ENCODE peak calls at places on chromosomes 5 and 9, in six cellular contexts. One of them, this sample, is unnamed.

GRCh38 chr5:128574041-128574440 is 36.0 kb upstream of the FBN2 start:
- DNase-seq in H9: no peak
- DNase-seq in GM23248: peak; percentile 16
- DNase-seq in IMR-90: peak; percentile 56
- DNase-seq in astrocyte: peak; percentile 36
- DNase-seq in mesenchymal stem cell: peak; percentile 51
- DNase-seq in this sample: no peak

GRCh38 chr5:91373016-91373415 is 10.1 kb downstream of the ARRDC3 start:
- DNase-seq in mesenchymal stem cell: no peak
- DNase-seq in astrocyte: no peak
- DNase-seq in H9: no peak
- DNase-seq in IMR-90: no peak
- DNase-seq in GM23248: no peak
- DNase-seq in this sample: no peak

GRCh38 chr5:170387775-170388174 is 1.4 kb downstream of the KCNMB1 start:
- DNase-seq in IMR-90: no peak
- DNase-seq in mesenchymal stem cell: no peak
- DNase-seq in GM23248: no peak
- DNase-seq in H9: no peak
- DNase-seq in astrocyte: no peak
- DNase-seq in this sample: no peak

GRCh38 chr5:113214026-113214425 is 220.8 kb downstream of the TSSK1B start:
- DNase-seq in IMR-90: no peak
- DNase-seq in H9: no peak
- DNase-seq in mesenchymal stem cell: no peak
- DNase-seq in astrocyte: peak; percentile 48
- DNase-seq in GM23248: no peak
- DNase-seq in this sample: no peak

GRCh38 chr9:79408200-79408599 is 163.6 kb upstream of the TLE4 start:
- DNase-seq in mesenchymal stem cell: no peak
- DNase-seq in GM23248: peak; percentile 5
- DNase-seq in IMR-90: peak; percentile 8
- DNase-seq in H9: no peak
- DNase-seq in astrocyte: no peak
- DNase-seq in this sample: no peak

GRCh38 chr5:145924849-145925248 is 11.5 kb upstream of the SH3RF2 start:
- DNase-seq in H9: no peak
- DNase-seq in astrocyte: no peak
- DNase-seq in IMR-90: no peak
- DNase-seq in mesenchymal stem cell: no peak
- DNase-seq in GM23248: peak; percentile 29
- DNase-seq in this sample: no peak

GRCh38 chr5:69414885-69415583 is at the start of gene MARVELD2:
- DNase-seq in astrocyte: peak; percentile 14
- DNase-seq in IMR-90: peak; percentile 6
- DNase-seq in H9: peak; percentile 94
- DNase-seq in GM23248: peak; percentile 77
- DNase-seq in mesenchymal stem cell: peak; percentile 51
- DNase-seq in this sample: peak; percentile 63

GRCh38 chr5:179232091-179232490 is 113.2 kb downstream of the ADAMTS2 start:
- DNase-seq in GM23248: no peak
- DNase-seq in mesenchymal stem cell: no peak
- DNase-seq in H9: peak; percentile 13
- DNase-seq in astrocyte: no peak
- DNase-seq in IMR-90: no peak
- DNase-seq in this sample: no peak

GRCh38 chr9:124629600-124629999 is 122.4 kb upstream of the NR5A1 start:
- DNase-seq in H9: no peak
- DNase-seq in mesenchymal stem cell: no peak
- DNase-seq in GM23248: peak; percentile 91
- DNase-seq in astrocyte: peak; percentile 80
- DNase-seq in IMR-90: peak; percentile 76
- DNase-seq in this sample: no peak

GRCh38 chr5:153425914-153426313 is 64.6 kb upstream of the GRIA1 start:
- DNase-seq in mesenchymal stem cell: no peak
- DNase-seq in GM23248: no peak
- DNase-seq in IMR-90: no peak
- DNase-seq in astrocyte: no peak
- DNase-seq in H9: peak; percentile 32
- DNase-seq in this sample: no peak

GRCh38 chr5:138453630-138454029 is 11.6 kb upstream of the EGR1 start:
- DNase-seq in IMR-90: no peak
- DNase-seq in mesenchymal stem cell: no peak
- DNase-seq in astrocyte: no peak
- DNase-seq in H9: no peak
- DNase-seq in GM23248: no peak
- DNase-seq in this sample: no peak

GRCh38 chr5:79396265-79396664 is 117.7 kb downstream of the HOMER1 start:
- DNase-seq in GM23248: peak; percentile 42
- DNase-seq in IMR-90: peak; percentile 53
- DNase-seq in mesenchymal stem cell: no peak
- DNase-seq in H9: no peak
- DNase-seq in astrocyte: peak; percentile 19
- DNase-seq in this sample: no peak

GRCh38 chr9:131640438-131641181 is 95.3 kb downstream of the PRRT1B start:
- DNase-seq in H9: no peak
- DNase-seq in IMR-90: no peak
- DNase-seq in GM23248: peak; percentile 76
- DNase-seq in astrocyte: peak; percentile 52
- DNase-seq in mesenchymal stem cell: no peak
- DNase-seq in this sample: no peak

GRCh38 chr9:100619194-100619593 is 41.3 kb downstream of the CAVIN4 start:
- DNase-seq in H9: peak; percentile 47
- DNase-seq in IMR-90: no peak
- DNase-seq in astrocyte: no peak
- DNase-seq in GM23248: no peak
- DNase-seq in mesenchymal stem cell: no peak
- DNase-seq in this sample: no peak

GRCh38 chr5:171162165-171162564 is 146.9 kb upstream of the TLX3 start:
- DNase-seq in H9: peak; percentile 26
- DNase-seq in IMR-90: no peak
- DNase-seq in mesenchymal stem cell: no peak
- DNase-seq in astrocyte: no peak
- DNase-seq in GM23248: no peak
- DNase-seq in this sample: no peak

GRCh38 chr9:95784318-95784717 is 91.2 kb upstream of the ERCC6L2 start:
- DNase-seq in mesenchymal stem cell: no peak
- DNase-seq in GM23248: no peak
- DNase-seq in IMR-90: no peak
- DNase-seq in astrocyte: no peak
- DNase-seq in H9: no peak
- DNase-seq in this sample: no peak

GRCh38 chr5:20248102-20248501 is 260.1 kb upstream of the CDH18 start:
- DNase-seq in GM23248: no peak
- DNase-seq in mesenchymal stem cell: peak; percentile 4
- DNase-seq in H9: no peak
- DNase-seq in IMR-90: no peak
- DNase-seq in astrocyte: no peak
- DNase-seq in this sample: no peak

GRCh38 chr5:53339962-53340540 is 140.4 kb upstream of the FST start:
- DNase-seq in mesenchymal stem cell: no peak
- DNase-seq in astrocyte: no peak
- DNase-seq in IMR-90: peak; percentile 43
- DNase-seq in GM23248: no peak
- DNase-seq in H9: no peak
- DNase-seq in this sample: no peak

GRCh38 chr5:155418960-155419579 is 405.5 kb downstream of the KIF4B start:
- DNase-seq in mesenchymal stem cell: no peak
- DNase-seq in IMR-90: no peak
- DNase-seq in H9: no peak
- DNase-seq in astrocyte: no peak
- DNase-seq in GM23248: no peak
- DNase-seq in this sample: no peak

GRCh38 chr5:119328753-119329602 is 26.8 kb upstream of the TNFAIP8 start:
- DNase-seq in astrocyte: peak; percentile 75
- DNase-seq in mesenchymal stem cell: peak; percentile 92
- DNase-seq in H9: no peak
- DNase-seq in GM23248: peak; percentile 61
- DNase-seq in IMR-90: peak; percentile 87
- DNase-seq in this sample: no peak

GRCh38 chr9:110105107-110105506 is 102.9 kb downstream of the C9orf152 start:
- DNase-seq in IMR-90: peak; percentile 90
- DNase-seq in astrocyte: peak; percentile 80
- DNase-seq in mesenchymal stem cell: peak; percentile 94
- DNase-seq in GM23248: peak; percentile 79
- DNase-seq in H9: no peak
- DNase-seq in this sample: peak; percentile 61

GRCh38 chr5:56064984-56065383 is 70.2 kb upstream of the IL6ST start:
- DNase-seq in astrocyte: no peak
- DNase-seq in mesenchymal stem cell: no peak
- DNase-seq in GM23248: peak; percentile 6
- DNase-seq in H9: no peak
- DNase-seq in IMR-90: peak; percentile 68
- DNase-seq in this sample: peak; percentile 53

GRCh38 chr5:131589510-131590348 is 45.3 kb downstream of the RAPGEF6 start:
- DNase-seq in astrocyte: peak; percentile 50
- DNase-seq in mesenchymal stem cell: peak; percentile 80
- DNase-seq in IMR-90: peak; percentile 74
- DNase-seq in H9: peak; percentile 69
- DNase-seq in GM23248: peak; percentile 63
- DNase-seq in this sample: peak; percentile 73

GRCh38 chr5:133132717-133133116 is 80.9 kb downstream of the HSPA4 start:
- DNase-seq in H9: no peak
- DNase-seq in mesenchymal stem cell: no peak
- DNase-seq in astrocyte: no peak
- DNase-seq in GM23248: no peak
- DNase-seq in IMR-90: no peak
- DNase-seq in this sample: no peak

GRCh38 chr5:90440644-90441043 is 31.1 kb upstream of the CETN3 start:
- DNase-seq in H9: no peak
- DNase-seq in mesenchymal stem cell: no peak
- DNase-seq in astrocyte: no peak
- DNase-seq in IMR-90: no peak
- DNase-seq in GM23248: no peak
- DNase-seq in this sample: no peak

GRCh38 chr5:72921103-72921502 is 34.7 kb upstream of the FCHO2 start:
- DNase-seq in mesenchymal stem cell: no peak
- DNase-seq in IMR-90: no peak
- DNase-seq in H9: no peak
- DNase-seq in GM23248: no peak
- DNase-seq in astrocyte: no peak
- DNase-seq in this sample: peak; percentile 26

GRCh38 chr9:19269582-19269981 is 39.1 kb downstream of the DENND4C start:
- DNase-seq in astrocyte: no peak
- DNase-seq in GM23248: no peak
- DNase-seq in IMR-90: no peak
- DNase-seq in H9: no peak
- DNase-seq in mesenchymal stem cell: no peak
- DNase-seq in this sample: no peak

GRCh38 chr5:78887384-78888118 is 97.6 kb downstream of the ARSB start:
- DNase-seq in mesenchymal stem cell: no peak
- DNase-seq in astrocyte: no peak
- DNase-seq in GM23248: no peak
- DNase-seq in IMR-90: peak; percentile 25
- DNase-seq in H9: no peak
- DNase-seq in this sample: no peak

GRCh38 chr9:114888599-114888998 is 41.8 kb downstream of the TNFSF8 start:
- DNase-seq in H9: no peak
- DNase-seq in IMR-90: no peak
- DNase-seq in astrocyte: no peak
- DNase-seq in mesenchymal stem cell: peak; percentile 24
- DNase-seq in GM23248: no peak
- DNase-seq in this sample: no peak

GRCh38 chr9:136690104-136690840 is 3.0 kb upstream of the AGPAT2 start:
- DNase-seq in mesenchymal stem cell: no peak
- DNase-seq in GM23248: no peak
- DNase-seq in astrocyte: no peak
- DNase-seq in H9: no peak
- DNase-seq in IMR-90: no peak
- DNase-seq in this sample: no peak

DNA sequence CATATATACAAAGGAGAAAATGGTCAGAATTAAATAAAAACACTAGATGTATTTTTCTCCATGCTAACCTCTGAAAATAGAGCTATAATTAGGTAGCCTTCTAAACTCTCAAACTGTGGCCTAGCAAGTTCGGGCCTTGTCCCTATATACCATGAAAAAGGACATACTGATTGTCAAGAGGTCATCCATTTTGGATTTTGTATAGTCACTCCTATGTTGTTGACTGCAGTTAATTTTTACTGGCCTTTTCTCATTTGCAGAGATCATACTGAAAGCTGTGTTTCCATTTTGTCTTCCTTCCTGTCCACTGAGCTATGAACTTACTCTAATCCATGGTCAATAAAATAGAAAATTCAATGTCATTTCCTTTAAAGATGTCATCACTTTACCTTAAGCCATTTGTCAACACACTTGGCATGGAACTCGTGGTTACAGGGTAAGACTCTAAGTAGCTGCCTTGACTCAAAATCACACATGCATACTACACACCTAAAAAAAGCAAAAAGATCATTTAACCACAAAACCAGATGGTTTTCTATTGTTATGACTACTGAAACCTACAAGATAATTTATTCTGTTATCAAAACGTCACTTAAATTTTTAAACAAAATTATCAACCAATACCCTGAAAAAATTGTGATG is 58.0 kb downstream of the RNF38 start:
- DNase-seq in GM23248: no peak
- DNase-seq in H9: no peak
- DNase-seq in IMR-90: no peak
- DNase-seq in mesenchymal stem cell: no peak
- DNase-seq in astrocyte: no peak
- DNase-seq in this sample: no peak
- H3K9ac ChIP-seq in GM23248: no peak overlapping the region
- H3K9ac ChIP-seq in H9: no peak overlapping the region
- H3K9ac ChIP-seq in IMR-90: no peak overlapping the region
- H3K9ac ChIP-seq in mesenchymal stem cell: no peak overlapping the region
- H3K9ac ChIP-seq in astrocyte: no peak overlapping the region
- H3K9ac ChIP-seq in this sample: no peak overlapping the region

DNA sequence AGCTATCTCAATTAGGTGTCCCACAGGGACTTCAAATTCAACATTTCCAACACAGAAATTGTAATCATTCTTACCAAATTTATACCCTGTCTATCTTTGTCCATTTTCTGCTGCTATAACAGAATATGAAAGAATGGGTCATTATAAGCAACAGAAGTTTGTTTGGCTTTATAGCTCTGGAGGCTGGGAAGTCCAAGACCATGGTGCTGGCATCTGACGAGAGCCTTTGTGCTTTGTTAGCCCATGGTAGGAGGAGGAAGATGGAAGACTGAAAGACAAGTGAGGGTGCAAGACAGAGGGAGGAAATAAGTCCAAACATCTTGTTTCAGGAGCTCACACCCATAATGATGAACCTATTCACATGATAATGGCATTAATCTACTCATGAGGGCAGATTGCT is 72.2 kb downstream of the CWC27 start:
- DNase-seq in astrocyte: no peak
- DNase-seq in IMR-90: no peak
- DNase-seq in H9: no peak
- DNase-seq in mesenchymal stem cell: no peak
- DNase-seq in GM23248: no peak
- DNase-seq in this sample: no peak
- H2AFZ ChIP-seq in astrocyte: no peak overlapping the region
- H2AFZ ChIP-seq in IMR-90: no peak overlapping the region
- H2AFZ ChIP-seq in H9: no peak overlapping the region
- H2AFZ ChIP-seq in mesenchymal stem cell: no peak overlapping the region
- H2AFZ ChIP-seq in GM23248: no peak overlapping the region
- H2AFZ ChIP-seq in this sample: no peak overlapping the region

GRCh38 chr9:130341839-130342713 is 76.5 kb downstream of the HMCN2 start:
- DNase-seq in IMR-90: no peak
- DNase-seq in astrocyte: no peak
- DNase-seq in H9: no peak
- DNase-seq in mesenchymal stem cell: no peak
- DNase-seq in GM23248: no peak
- DNase-seq in this sample: no peak
- H3K9ac ChIP-seq in IMR-90: no peak overlapping the region
- H3K9ac ChIP-seq in astrocyte: no peak overlapping the region
- H3K9ac ChIP-seq in H9: no peak overlapping the region
- H3K9ac ChIP-seq in mesenchymal stem cell: no peak overlapping the region
- H3K9ac ChIP-seq in GM23248: no peak overlapping the region
- H3K9ac ChIP-seq in this sample: no peak overlapping the region

GRCh38 chr9:133027134-133027533 is 3.7 kb upstream of the GTF3C5 start:
- DNase-seq in mesenchymal stem cell: no peak
- DNase-seq in astrocyte: no peak
- DNase-seq in H9: no peak
- DNase-seq in IMR-90: no peak
- DNase-seq in GM23248: no peak
- DNase-seq in this sample: no peak
- H2AFZ ChIP-seq in mesenchymal stem cell: no peak overlapping the region
- H2AFZ ChIP-seq in astrocyte: no peak overlapping the region
- H2AFZ ChIP-seq in H9: no peak overlapping the region
- H2AFZ ChIP-seq in IMR-90: no peak overlapping the region
- H2AFZ ChIP-seq in GM23248: no peak overlapping the region
- H2AFZ ChIP-seq in this sample: no peak overlapping the region